ENCODE peak calls at places on chromosomes 13 and 19, in seven cellular contexts. One of them, this sample, is unnamed.

GRCh38 chr13:33272531-33273124 is 12.9 kb downstream of the STARD13 start:
- DNase-seq in breast epithelium: no peak
- DNase-seq in GM23248: peak; percentile 56
- DNase-seq in esophagus squamous epithelium: no peak
- DNase-seq in tibial artery: no peak
- DNase-seq in cardiac muscle cell: no peak
- DNase-seq in mesenchymal stem cell: no peak
- DNase-seq in this sample: no peak

GRCh38 chr13:99949657-99950413 is 21.7 kb downstream of the ZIC5 start:
- DNase-seq in tibial artery: peak; percentile 17
- DNase-seq in cardiac muscle cell: no peak
- DNase-seq in GM23248: no peak
- DNase-seq in esophagus squamous epithelium: no peak
- DNase-seq in mesenchymal stem cell: no peak
- DNase-seq in breast epithelium: no peak
- DNase-seq in this sample: peak; percentile 20

GRCh38 chr13:40061466-40062450 is 406.3 kb downstream of the COG6 start:
- DNase-seq in esophagus squamous epithelium: no peak
- DNase-seq in cardiac muscle cell: peak; percentile 83
- DNase-seq in GM23248: peak; percentile 60
- DNase-seq in mesenchymal stem cell: no peak
- DNase-seq in tibial artery: no peak
- DNase-seq in breast epithelium: no peak
- DNase-seq in this sample: no peak

GRCh38 chr19:52942371-52943133 is 19.3 kb upstream of the ZNF888 start:
- DNase-seq in esophagus squamous epithelium: peak; percentile 79
- DNase-seq in breast epithelium: peak; percentile 97
- DNase-seq in GM23248: peak; percentile 89
- DNase-seq in cardiac muscle cell: peak; percentile 86
- DNase-seq in mesenchymal stem cell: peak; percentile 86
- DNase-seq in tibial artery: peak; percentile 97
- DNase-seq in this sample: peak; percentile 92

GRCh38 chr19:46000497-46001246 is 5.4 kb downstream of the CCDC61 start:
- DNase-seq in GM23248: peak; percentile 22
- DNase-seq in esophagus squamous epithelium: no peak
- DNase-seq in breast epithelium: no peak
- DNase-seq in mesenchymal stem cell: no peak
- DNase-seq in tibial artery: no peak
- DNase-seq in cardiac muscle cell: peak; percentile 15
- DNase-seq in this sample: peak; percentile 48

GRCh38 chr13:101751488-101751887 is 299.0 kb downstream of the ITGBL1 start:
- DNase-seq in GM23248: peak; percentile 30
- DNase-seq in esophagus squamous epithelium: no peak
- DNase-seq in mesenchymal stem cell: peak; percentile 85
- DNase-seq in breast epithelium: no peak
- DNase-seq in cardiac muscle cell: peak; percentile 74
- DNase-seq in tibial artery: no peak
- DNase-seq in this sample: no peak

GRCh38 chr13:75135325-75135825 is 346.6 kb downstream of the TBC1D4 start:
- DNase-seq in mesenchymal stem cell: peak; percentile 79
- DNase-seq in cardiac muscle cell: peak; percentile 97
- DNase-seq in breast epithelium: no peak
- DNase-seq in tibial artery: no peak
- DNase-seq in GM23248: peak; percentile 97
- DNase-seq in esophagus squamous epithelium: no peak
- DNase-seq in this sample: no peak

GRCh38 chr19:45782162-45782623 is at the start of gene DMPK:
- DNase-seq in cardiac muscle cell: no peak
- DNase-seq in esophagus squamous epithelium: no peak
- DNase-seq in GM23248: peak; percentile 49
- DNase-seq in mesenchymal stem cell: peak; percentile 60
- DNase-seq in breast epithelium: no peak
- DNase-seq in tibial artery: peak; percentile 86
- DNase-seq in this sample: no peak

GRCh38 chr19:41703602-41704293 is 4.7 kb upstream of the CEACAM5 start:
- DNase-seq in mesenchymal stem cell: no peak
- DNase-seq in tibial artery: peak; percentile 37
- DNase-seq in esophagus squamous epithelium: no peak
- DNase-seq in GM23248: no peak
- DNase-seq in breast epithelium: no peak
- DNase-seq in cardiac muscle cell: no peak
- DNase-seq in this sample: no peak

GRCh38 chr13:94579063-94579462 is 16.9 kb downstream of the TGDS start:
- DNase-seq in mesenchymal stem cell: no peak
- DNase-seq in cardiac muscle cell: no peak
- DNase-seq in tibial artery: no peak
- DNase-seq in GM23248: no peak
- DNase-seq in esophagus squamous epithelium: no peak
- DNase-seq in breast epithelium: no peak
- DNase-seq in this sample: no peak

GRCh38 chr19:45474941-45475516 is 7.2 kb downstream of the FOSB start:
- DNase-seq in tibial artery: no peak
- DNase-seq in esophagus squamous epithelium: no peak
- DNase-seq in cardiac muscle cell: peak; percentile 20
- DNase-seq in breast epithelium: no peak
- DNase-seq in mesenchymal stem cell: peak; percentile 97
- DNase-seq in GM23248: peak; percentile 33
- DNase-seq in this sample: no peak

GRCh38 chr13:80265348-80265747 is 75.6 kb downstream of the SPRY2 start:
- DNase-seq in breast epithelium: no peak
- DNase-seq in mesenchymal stem cell: no peak
- DNase-seq in GM23248: no peak
- DNase-seq in esophagus squamous epithelium: no peak
- DNase-seq in tibial artery: no peak
- DNase-seq in cardiac muscle cell: no peak
- DNase-seq in this sample: no peak

GRCh38 chr13:36143768-36144167 is 12.6 kb upstream of the DCLK1 start:
- DNase-seq in breast epithelium: no peak
- DNase-seq in cardiac muscle cell: no peak
- DNase-seq in tibial artery: no peak
- DNase-seq in mesenchymal stem cell: no peak
- DNase-seq in esophagus squamous epithelium: no peak
- DNase-seq in GM23248: no peak
- DNase-seq in this sample: no peak

GRCh38 chr13:40875048-40875447 is 85.6 kb downstream of the SLC25A15 start:
- DNase-seq in tibial artery: no peak
- DNase-seq in cardiac muscle cell: no peak
- DNase-seq in GM23248: peak; percentile 4
- DNase-seq in esophagus squamous epithelium: no peak
- DNase-seq in breast epithelium: no peak
- DNase-seq in mesenchymal stem cell: no peak
- DNase-seq in this sample: no peak

GRCh38 chr13:83884141-83884540 is 1.9 kb upstream of the SLITRK1 start:
- DNase-seq in mesenchymal stem cell: no peak
- DNase-seq in esophagus squamous epithelium: no peak
- DNase-seq in cardiac muscle cell: no peak
- DNase-seq in GM23248: no peak
- DNase-seq in breast epithelium: no peak
- DNase-seq in tibial artery: no peak
- DNase-seq in this sample: no peak

DNA sequence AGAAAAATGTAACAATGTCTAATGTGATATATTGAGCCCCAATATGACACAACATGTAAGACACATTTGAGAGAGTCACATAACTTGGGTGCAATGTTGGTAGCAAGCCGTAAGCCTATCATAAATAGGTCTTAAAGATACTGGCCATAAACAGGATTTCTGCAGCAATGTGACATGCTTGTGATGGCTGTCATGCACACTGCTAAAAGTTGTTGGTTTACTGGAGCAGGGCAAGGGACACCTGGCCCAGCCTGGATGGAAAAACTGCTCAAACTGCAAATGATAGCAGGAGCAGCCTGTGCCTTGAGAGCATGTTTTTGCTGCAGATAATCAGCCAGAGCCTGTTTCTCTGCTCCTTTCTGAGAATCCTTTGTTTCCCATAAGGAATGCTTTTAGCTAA is 136.7 kb upstream of the ZNF91 start:
- DNase-seq in breast epithelium: no peak
- DNase-seq in mesenchymal stem cell: no peak
- DNase-seq in GM23248: no peak
- DNase-seq in cardiac muscle cell: no peak
- DNase-seq in tibial artery: no peak
- DNase-seq in esophagus squamous epithelium: no peak
- DNase-seq in this sample: no peak
- H3K9me3 ChIP-seq in breast epithelium: peaks cover 4% of the 10 kb centered on the region
- H3K9me3 ChIP-seq in mesenchymal stem cell: peaks cover 29% of the 10 kb centered on the region
- H3K9me3 ChIP-seq in GM23248: no peaks in the 10 kb centered on the region
- H3K9me3 ChIP-seq in cardiac muscle cell: no peaks in the 10 kb centered on the region
- H3K9me3 ChIP-seq in tibial artery: no peaks in the 10 kb centered on the region
- H3K9me3 ChIP-seq in esophagus squamous epithelium: no peaks in the 10 kb centered on the region
- H3K9me3 ChIP-seq in this sample: no peaks in the 10 kb centered on the region

GRCh38 chr19:6248856-6249255 is 30.9 kb downstream of the MLLT1 start:
- DNase-seq in tibial artery: no peak
- DNase-seq in GM23248: no peak
- DNase-seq in cardiac muscle cell: no peak
- DNase-seq in mesenchymal stem cell: no peak
- DNase-seq in esophagus squamous epithelium: no peak
- DNase-seq in breast epithelium: no peak
- DNase-seq in this sample: no peak
- H3K4me1 ChIP-seq in tibial artery: peaks cover 13% of the 10 kb centered on the region
- H3K4me1 ChIP-seq in GM23248: peaks cover 25% of the 10 kb centered on the region
- H3K4me1 ChIP-seq in cardiac muscle cell: peaks cover 13% of the 10 kb centered on the region
- H3K4me1 ChIP-seq in mesenchymal stem cell: no peaks in the 10 kb centered on the region
- H3K4me1 ChIP-seq in esophagus squamous epithelium: no peaks in the 10 kb centered on the region
- H3K4me1 ChIP-seq in breast epithelium: no peaks in the 10 kb centered on the region
- H3K4me1 ChIP-seq in this sample: no peaks in the 10 kb centered on the region

GRCh38 chr19:1392407-1392806 is 8.7 kb downstream of the NDUFS7 start:
- DNase-seq in tibial artery: no peak
- DNase-seq in cardiac muscle cell: no peak
- DNase-seq in GM23248: no peak
- DNase-seq in esophagus squamous epithelium: no peak
- DNase-seq in mesenchymal stem cell: no peak
- DNase-seq in breast epithelium: no peak
- DNase-seq in this sample: no peak
- H3K36me3 ChIP-seq in tibial artery: peaks cover 48% of the 10 kb centered on the region
- H3K36me3 ChIP-seq in cardiac muscle cell: peaks cover 25% of the 10 kb centered on the region
- H3K36me3 ChIP-seq in GM23248: no peaks in the 10 kb centered on the region
- H3K36me3 ChIP-seq in esophagus squamous epithelium: peaks cover 10% of the 10 kb centered on the region
- H3K36me3 ChIP-seq in mesenchymal stem cell: peaks cover 81% of the 10 kb centered on the region
- H3K36me3 ChIP-seq in breast epithelium: peaks cover 6% of the 10 kb centered on the region
- H3K36me3 ChIP-seq in this sample: peaks cover 61% of the 10 kb centered on the region

GRCh38 chr13:19052931-19053330 is 128.7 kb downstream of the TUBA3C start:
- DNase-seq in esophagus squamous epithelium: no peak
- DNase-seq in cardiac muscle cell: no peak
- DNase-seq in tibial artery: no peak
- DNase-seq in mesenchymal stem cell: no peak
- DNase-seq in breast epithelium: no peak
- DNase-seq in GM23248: no peak
- DNase-seq in this sample: no peak
- H3K9me3 ChIP-seq in esophagus squamous epithelium: no peaks in the 10 kb centered on the region
- H3K9me3 ChIP-seq in cardiac muscle cell: no peaks in the 10 kb centered on the region
- H3K9me3 ChIP-seq in tibial artery: no peaks in the 10 kb centered on the region
- H3K9me3 ChIP-seq in mesenchymal stem cell: peaks cover 9% of the 10 kb centered on the region
- H3K9me3 ChIP-seq in breast epithelium: no peaks in the 10 kb centered on the region
- H3K9me3 ChIP-seq in GM23248: no peaks in the 10 kb centered on the region
- H3K9me3 ChIP-seq in this sample: no peaks in the 10 kb centered on the region

GRCh38 chr19:7336321-7336973 is 12.3 kb upstream of the ARHGEF18 start:
- DNase-seq in esophagus squamous epithelium: no peak
- DNase-seq in breast epithelium: no peak
- DNase-seq in mesenchymal stem cell: no peak
- DNase-seq in tibial artery: peak; percentile 52
- DNase-seq in cardiac muscle cell: no peak
- DNase-seq in GM23248: no peak
- DNase-seq in this sample: no peak

GRCh38 chr19:7337380-7338194 is 11.2 kb upstream of the ARHGEF18 start:
- DNase-seq in cardiac muscle cell: no peak
- DNase-seq in mesenchymal stem cell: no peak
- DNase-seq in esophagus squamous epithelium: no peak
- DNase-seq in breast epithelium: no peak
- DNase-seq in GM23248: no peak
- DNase-seq in tibial artery: peak; percentile 65
- DNase-seq in this sample: no peak

GRCh38 chr19:7331446-7331845 is 17.3 kb upstream of the ARHGEF18 start:
- DNase-seq in breast epithelium: no peak
- DNase-seq in GM23248: no peak
- DNase-seq in esophagus squamous epithelium: no peak
- DNase-seq in mesenchymal stem cell: no peak
- DNase-seq in cardiac muscle cell: no peak
- DNase-seq in tibial artery: no peak
- DNase-seq in this sample: no peak

GRCh38 chr19:7328647-7329046 is 20.1 kb upstream of the ARHGEF18 start:
- DNase-seq in mesenchymal stem cell: no peak
- DNase-seq in esophagus squamous epithelium: no peak
- DNase-seq in GM23248: no peak
- DNase-seq in tibial artery: no peak
- DNase-seq in cardiac muscle cell: no peak
- DNase-seq in breast epithelium: no peak
- DNase-seq in this sample: no peak

GRCh38 chr19:7333198-7334118 is 15.3 kb upstream of the ARHGEF18 start:
- DNase-seq in GM23248: no peak
- DNase-seq in breast epithelium: no peak
- DNase-seq in esophagus squamous epithelium: no peak
- DNase-seq in tibial artery: peak; percentile 63
- DNase-seq in cardiac muscle cell: peak; percentile 39
- DNase-seq in mesenchymal stem cell: no peak
- DNase-seq in this sample: no peak
- H3K4me1 ChIP-seq in GM23248: no peaks in the 10 kb centered on the region
- H3K4me1 ChIP-seq in breast epithelium: no peaks in the 10 kb centered on the region
- H3K4me1 ChIP-seq in esophagus squamous epithelium: no peaks in the 10 kb centered on the region
- H3K4me1 ChIP-seq in tibial artery: no peaks in the 10 kb centered on the region
- H3K4me1 ChIP-seq in cardiac muscle cell: no peaks in the 10 kb centered on the region
- H3K4me1 ChIP-seq in mesenchymal stem cell: no peaks in the 10 kb centered on the region
- H3K4me1 ChIP-seq in this sample: no peaks in the 10 kb centered on the region

GRCh38 chr13:109357751-109358150 is 428.6 kb downstream of the IRS2 start:
- DNase-seq in cardiac muscle cell: no peak
- DNase-seq in esophagus squamous epithelium: no peak
- DNase-seq in mesenchymal stem cell: peak; percentile 22
- DNase-seq in breast epithelium: no peak
- DNase-seq in GM23248: no peak
- DNase-seq in tibial artery: no peak
- DNase-seq in this sample: no peak
- H3K36me3 ChIP-seq in cardiac muscle cell: no peaks in the 10 kb centered on the region
- H3K36me3 ChIP-seq in esophagus squamous epithelium: no peaks in the 10 kb centered on the region
- H3K36me3 ChIP-seq in mesenchymal stem cell: no peaks in the 10 kb centered on the region
- H3K36me3 ChIP-seq in breast epithelium: no peaks in the 10 kb centered on the region
- H3K36me3 ChIP-seq in GM23248: no peaks in the 10 kb centered on the region
- H3K36me3 ChIP-seq in tibial artery: no peaks in the 10 kb centered on the region
- H3K36me3 ChIP-seq in this sample: no peaks in the 10 kb centered on the region

GRCh38 chr19:31589109-31589508 is 239.9 kb upstream of the TSHZ3 start:
- DNase-seq in esophagus squamous epithelium: no peak
- DNase-seq in tibial artery: peak; percentile 23
- DNase-seq in cardiac muscle cell: no peak
- DNase-seq in GM23248: no peak
- DNase-seq in breast epithelium: no peak
- DNase-seq in mesenchymal stem cell: no peak
- DNase-seq in this sample: no peak
- H3K9me3 ChIP-seq in esophagus squamous epithelium: no peaks in the 10 kb centered on the region
- H3K9me3 ChIP-seq in tibial artery: no peaks in the 10 kb centered on the region
- H3K9me3 ChIP-seq in cardiac muscle cell: no peaks in the 10 kb centered on the region
- H3K9me3 ChIP-seq in GM23248: no peaks in the 10 kb centered on the region
- H3K9me3 ChIP-seq in breast epithelium: no peaks in the 10 kb centered on the region
- H3K9me3 ChIP-seq in mesenchymal stem cell: no peaks in the 10 kb centered on the region
- H3K9me3 ChIP-seq in this sample: no peaks in the 10 kb centered on the region

This sample was measured in HAP-1.